ENCODE peak calls at places on chromosomes 6 and 20, in six cellular contexts. One of them, this sample, is unnamed.
A peak's percentile ranks its signal among the peaks of the same experiment; 100 is the strongest.

GRCh38 chr6:2915150-2915549 is 12.0 kb upstream of the SERPINB9 start:
- DNase-seq in WERI-Rb-1: no peak
- DNase-seq in A549: no peak
- DNase-seq in CD4-positive, alpha-beta T cell: no peak
- DNase-seq in body of pancreas: no peak
- DNase-seq in GM20000: no peak
- DNase-seq in this sample: no peak

GRCh38 chr20:32462900-32463641 is 104.9 kb downstream of the ASXL1 start:
- DNase-seq in WERI-Rb-1: no peak
- DNase-seq in A549: no peak
- DNase-seq in CD4-positive, alpha-beta T cell: no peak
- DNase-seq in body of pancreas: peak; percentile 92
- DNase-seq in GM20000: no peak
- DNase-seq in this sample: no peak

GRCh38 chr20:3239026-3239866 is at the start of gene SLC4A11:
- DNase-seq in WERI-Rb-1: peak; percentile 60
- DNase-seq in A549: peak; percentile 80
- DNase-seq in CD4-positive, alpha-beta T cell: no peak
- DNase-seq in body of pancreas: peak; percentile 68
- DNase-seq in GM20000: peak; percentile 89
- DNase-seq in this sample: no peak

GRCh38 chr6:45703041-45703739 is 312.5 kb downstream of the CLIC5 start:
- DNase-seq in WERI-Rb-1: no peak
- DNase-seq in A549: no peak
- DNase-seq in CD4-positive, alpha-beta T cell: no peak
- DNase-seq in body of pancreas: no peak
- DNase-seq in GM20000: no peak
- DNase-seq in this sample: no peak

GRCh38 chr6:46144270-46144669 is 14.5 kb downstream of the ENPP4 start:
- DNase-seq in WERI-Rb-1: no peak
- DNase-seq in A549: no peak
- DNase-seq in CD4-positive, alpha-beta T cell: no peak
- DNase-seq in body of pancreas: peak; percentile 11
- DNase-seq in GM20000: no peak
- DNase-seq in this sample: no peak

GRCh38 chr6:165834613-165835259 is 171.7 kb upstream of the PDE10A start:
- DNase-seq in WERI-Rb-1: no peak
- DNase-seq in A549: peak; percentile 72
- DNase-seq in CD4-positive, alpha-beta T cell: no peak
- DNase-seq in body of pancreas: peak; percentile 100
- DNase-seq in GM20000: no peak
- DNase-seq in this sample: no peak

GRCh38 chr6:104212977-104213696 is 646.6 kb downstream of the HACE1 start:
- DNase-seq in WERI-Rb-1: no peak
- DNase-seq in A549: no peak
- DNase-seq in CD4-positive, alpha-beta T cell: no peak
- DNase-seq in body of pancreas: no peak
- DNase-seq in GM20000: no peak
- DNase-seq in this sample: no peak

GRCh38 chr20:53599039-53599362 is 5.4 kb upstream of the ZNF217 start:
- DNase-seq in WERI-Rb-1: no peak
- DNase-seq in A549: no peak
- DNase-seq in CD4-positive, alpha-beta T cell: no peak
- DNase-seq in body of pancreas: no peak
- DNase-seq in GM20000: no peak
- DNase-seq in this sample: no peak

GRCh38 chr20:51871943-51872342 is 69.6 kb upstream of the SALL4 start:
- DNase-seq in WERI-Rb-1: no peak
- DNase-seq in A549: no peak
- DNase-seq in CD4-positive, alpha-beta T cell: no peak
- DNase-seq in body of pancreas: no peak
- DNase-seq in GM20000: no peak
- DNase-seq in this sample: no peak

GRCh38 chr6:84601366-84601765 is 163.0 kb downstream of the TBX18 start:
- DNase-seq in WERI-Rb-1: no peak
- DNase-seq in A549: no peak
- DNase-seq in CD4-positive, alpha-beta T cell: no peak
- DNase-seq in body of pancreas: no peak
- DNase-seq in GM20000: no peak
- DNase-seq in this sample: no peak

GRCh38 chr6:155177369-155177961 is 86.3 kb upstream of the CLDN20 start:
- DNase-seq in WERI-Rb-1: peak; percentile 37
- DNase-seq in A549: peak; percentile 63
- DNase-seq in CD4-positive, alpha-beta T cell: no peak
- DNase-seq in body of pancreas: peak; percentile 50
- DNase-seq in GM20000: no peak
- DNase-seq in this sample: no peak

GRCh38 chr6:104995989-104996617 is 39.2 kb downstream of the LIN28B start:
- DNase-seq in WERI-Rb-1: no peak
- DNase-seq in A549: peak; percentile 11
- DNase-seq in CD4-positive, alpha-beta T cell: no peak
- DNase-seq in body of pancreas: no peak
- DNase-seq in GM20000: no peak
- DNase-seq in this sample: no peak

GRCh38 chr6:11975353-11975977 is 36.6 kb upstream of the HIVEP1 start:
- DNase-seq in WERI-Rb-1: no peak
- DNase-seq in A549: no peak
- DNase-seq in CD4-positive, alpha-beta T cell: no peak
- DNase-seq in body of pancreas: peak; percentile 10
- DNase-seq in GM20000: peak; percentile 68
- DNase-seq in this sample: peak; percentile 54

GRCh38 chr20:58721951-58722371 is 29.4 kb downstream of the NPEPL1 start:
- DNase-seq in WERI-Rb-1: peak; percentile 2
- DNase-seq in A549: no peak
- DNase-seq in CD4-positive, alpha-beta T cell: no peak
- DNase-seq in body of pancreas: no peak
- DNase-seq in GM20000: no peak
- DNase-seq in this sample: peak; percentile 4

GRCh38 chr6:165615629-165616028 is 47.4 kb downstream of the PDE10A start:
- DNase-seq in WERI-Rb-1: no peak
- DNase-seq in A549: no peak
- DNase-seq in CD4-positive, alpha-beta T cell: no peak
- DNase-seq in body of pancreas: no peak
- DNase-seq in GM20000: no peak
- DNase-seq in this sample: no peak

GRCh38 chr6:164345856-164346496 is 931.5 kb downstream of the QKI start:
- DNase-seq in WERI-Rb-1: no peak
- DNase-seq in A549: no peak
- DNase-seq in CD4-positive, alpha-beta T cell: no peak
- DNase-seq in body of pancreas: no peak
- DNase-seq in GM20000: no peak
- DNase-seq in this sample: no peak

GRCh38 chr6:39425346-39426056 is 103.0 kb upstream of the KCNK16 start:
- DNase-seq in WERI-Rb-1: no peak
- DNase-seq in A549: no peak
- DNase-seq in CD4-positive, alpha-beta T cell: no peak
- DNase-seq in body of pancreas: no peak
- DNase-seq in GM20000: no peak
- DNase-seq in this sample: no peak

GRCh38 chr20:6095409-6095808 is 27.4 kb downstream of the FERMT1 start:
- DNase-seq in WERI-Rb-1: no peak
- DNase-seq in A549: no peak
- DNase-seq in CD4-positive, alpha-beta T cell: no peak
- DNase-seq in body of pancreas: no peak
- DNase-seq in GM20000: no peak
- DNase-seq in this sample: no peak

GRCh38 chr6:72746276-72746675 is 124.4 kb downstream of the KCNQ5 start:
- DNase-seq in WERI-Rb-1: no peak
- DNase-seq in A549: peak; percentile 5
- DNase-seq in CD4-positive, alpha-beta T cell: no peak
- DNase-seq in body of pancreas: no peak
- DNase-seq in GM20000: no peak
- DNase-seq in this sample: no peak
- TF ChIP-seq CTCF in WERI-Rb-1: no peak
- TF ChIP-seq CTCF in A549: no peak
- TF ChIP-seq CTCF in CD4-positive, alpha-beta T cell: no peak
- TF ChIP-seq CTCF in body of pancreas: no peak
- TF ChIP-seq CTCF in GM20000: no peak
- TF ChIP-seq CTCF in this sample: no peak

GRCh38 chr6:24994812-24995211 is 59.1 kb upstream of the RIPOR2 start:
- DNase-seq in WERI-Rb-1: no peak
- DNase-seq in A549: no peak
- DNase-seq in CD4-positive, alpha-beta T cell: no peak
- DNase-seq in body of pancreas: no peak
- DNase-seq in GM20000: no peak
- DNase-seq in this sample: no peak
- TF ChIP-seq CTCF in WERI-Rb-1: no peak
- TF ChIP-seq CTCF in A549: no peak
- TF ChIP-seq CTCF in CD4-positive, alpha-beta T cell: no peak
- TF ChIP-seq CTCF in body of pancreas: no peak
- TF ChIP-seq CTCF in GM20000: no peak
- TF ChIP-seq CTCF in this sample: no peak

GRCh38 chr6:139204978-139205377 is 70.1 kb downstream of the HECA start:
- DNase-seq in WERI-Rb-1: no peak
- DNase-seq in A549: no peak
- DNase-seq in CD4-positive, alpha-beta T cell: no peak
- DNase-seq in body of pancreas: no peak
- DNase-seq in GM20000: no peak
- DNase-seq in this sample: no peak
- TF ChIP-seq CTCF in WERI-Rb-1: no peak
- TF ChIP-seq CTCF in A549: no peak
- TF ChIP-seq CTCF in CD4-positive, alpha-beta T cell: no peak
- TF ChIP-seq CTCF in body of pancreas: no peak
- TF ChIP-seq CTCF in GM20000: no peak
- TF ChIP-seq CTCF in this sample: no peak

DNA sequence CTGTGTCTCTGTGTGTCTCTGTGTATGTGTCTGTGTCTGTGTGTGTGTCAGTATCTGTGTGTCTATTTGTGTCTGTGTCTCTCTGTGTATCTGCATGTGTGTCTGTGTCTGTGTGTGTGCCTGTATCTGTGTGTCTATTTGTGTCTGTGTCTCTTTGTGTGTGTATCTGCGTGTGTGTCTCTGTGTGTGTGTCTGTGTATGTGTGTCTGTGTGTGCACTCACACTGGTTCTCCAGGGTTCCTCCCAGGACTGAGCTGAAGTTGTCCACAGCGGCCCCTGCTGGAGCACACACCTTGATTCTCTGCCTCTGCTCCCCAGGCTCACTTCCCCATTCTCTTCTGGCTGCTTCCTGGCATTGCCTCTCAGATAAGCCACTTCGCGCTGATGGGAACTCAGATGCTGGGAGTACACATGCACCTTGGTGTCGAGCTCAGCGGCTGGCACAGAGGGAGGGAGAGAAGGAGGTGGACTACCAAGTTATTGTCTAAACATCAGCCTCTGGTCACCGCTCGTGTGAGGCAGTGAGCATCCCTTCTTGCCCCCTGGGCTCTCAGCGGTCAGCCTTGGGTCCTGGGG is 105.0 kb upstream of the NXT1 start:
- DNase-seq in WERI-Rb-1: peak; percentile 11
- DNase-seq in A549: peak; percentile 65
- DNase-seq in CD4-positive, alpha-beta T cell: no peak
- DNase-seq in body of pancreas: peak; percentile 63
- DNase-seq in GM20000: peak; percentile 72
- DNase-seq in this sample: no peak
- TF ChIP-seq CTCF in WERI-Rb-1: peak; percentile 63
- TF ChIP-seq CTCF in A549: peak; percentile 71
- TF ChIP-seq CTCF in CD4-positive, alpha-beta T cell: no peak
- TF ChIP-seq CTCF in body of pancreas: peak; percentile 29
- TF ChIP-seq CTCF in GM20000: peak; percentile 26
- TF ChIP-seq CTCF in this sample: peak; percentile 14

DNA sequence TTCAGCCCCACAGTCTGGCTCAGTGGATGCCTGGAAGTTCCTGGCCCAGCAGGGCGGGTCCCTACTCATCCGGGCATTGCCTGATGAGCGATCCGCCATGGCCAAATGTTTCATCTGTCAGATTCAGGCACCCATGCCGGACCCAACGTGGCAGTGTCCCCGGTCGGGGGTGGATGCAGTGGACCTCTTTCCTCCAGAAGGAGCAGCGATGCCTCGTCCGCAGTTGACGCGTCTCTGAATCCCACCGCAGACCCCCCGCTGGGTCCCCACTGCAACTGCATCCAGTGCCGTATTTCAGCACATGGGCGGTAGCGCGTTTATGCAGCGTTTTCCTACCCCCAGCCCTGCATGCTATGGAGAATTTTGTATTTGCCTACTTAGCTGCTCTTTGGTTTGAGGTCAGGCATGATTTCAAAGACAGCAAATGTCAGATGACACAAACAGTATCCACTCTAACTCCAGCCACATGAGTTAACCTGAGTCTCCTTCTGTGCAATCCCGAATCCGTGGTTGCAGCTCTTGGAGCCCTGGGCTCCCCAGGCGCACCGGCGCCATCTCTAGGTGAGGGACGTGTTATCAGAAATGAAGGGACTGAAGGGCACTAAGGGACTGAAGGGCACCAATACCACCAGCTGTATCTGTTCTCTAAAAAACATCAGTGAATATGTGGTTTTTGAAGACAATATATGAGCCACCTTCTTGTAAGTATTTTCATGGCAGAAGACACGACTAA is 72.6 kb upstream of the THBS2 start:
- DNase-seq in WERI-Rb-1: peak; percentile 43
- DNase-seq in A549: peak; percentile 39
- DNase-seq in CD4-positive, alpha-beta T cell: no peak
- DNase-seq in body of pancreas: no peak
- DNase-seq in GM20000: no peak
- DNase-seq in this sample: no peak
- TF ChIP-seq CTCF in WERI-Rb-1: peak; percentile 55
- TF ChIP-seq CTCF in A549: peak; percentile 32
- TF ChIP-seq CTCF in CD4-positive, alpha-beta T cell: no peak
- TF ChIP-seq CTCF in body of pancreas: no peak
- TF ChIP-seq CTCF in GM20000: no peak
- TF ChIP-seq CTCF in this sample: no peak